ENCODE peak calls at places on chromosome 20, in ten cellular contexts. One of them, this sample, is unnamed.

GRCh38 chr20:3777726-3778629 is 3.3 kb downstream of the SPEF1 start:
- DNase-seq in activated gamma-delta T cell treated with Interleukin-2 at 50 U/mL for 16 hours: peak; percentile 44
- DNase-seq in G401: peak; percentile 58
- DNase-seq in mucosa of descending colon: peak; percentile 81
- DNase-seq in activated naive CD4-positive, alpha-beta T cell: no peak
- DNase-seq in RWPE1: peak; percentile 63
- DNase-seq in NCI-H774: no peak
- DNase-seq in Caco-2: peak; percentile 70
- DNase-seq in H54: no peak
- DNase-seq in AML-193: no peak
- DNase-seq in this sample: no peak

GRCh38 chr20:20073851-20074252 is 21.5 kb downstream of the CFAP61 start:
- DNase-seq in activated gamma-delta T cell treated with Interleukin-2 at 50 U/mL for 16 hours: no peak
- DNase-seq in G401: peak; percentile 75
- DNase-seq in mucosa of descending colon: no peak
- DNase-seq in activated naive CD4-positive, alpha-beta T cell: no peak
- DNase-seq in RWPE1: no peak
- DNase-seq in NCI-H774: no peak
- DNase-seq in Caco-2: no peak
- DNase-seq in H54: no peak
- DNase-seq in AML-193: no peak
- DNase-seq in this sample: no peak

GRCh38 chr20:57451759-57452661 is 60.8 kb downstream of the RBM38 start:
- DNase-seq in activated gamma-delta T cell treated with Interleukin-2 at 50 U/mL for 16 hours: no peak
- DNase-seq in G401: no peak
- DNase-seq in mucosa of descending colon: no peak
- DNase-seq in activated naive CD4-positive, alpha-beta T cell: no peak
- DNase-seq in RWPE1: no peak
- DNase-seq in NCI-H774: no peak
- DNase-seq in Caco-2: no peak
- DNase-seq in H54: no peak
- DNase-seq in AML-193: peak; percentile 77
- DNase-seq in this sample: no peak

GRCh38 chr20:3164763-3165410 is 5.2 kb upstream of the FASTKD5 start:
- DNase-seq in activated gamma-delta T cell treated with Interleukin-2 at 50 U/mL for 16 hours: no peak
- DNase-seq in G401: peak; percentile 70
- DNase-seq in mucosa of descending colon: no peak
- DNase-seq in activated naive CD4-positive, alpha-beta T cell: no peak
- DNase-seq in RWPE1: no peak
- DNase-seq in NCI-H774: no peak
- DNase-seq in Caco-2: no peak
- DNase-seq in H54: no peak
- DNase-seq in AML-193: no peak
- DNase-seq in this sample: no peak

GRCh38 chr20:58818585-58819285 is 32.0 kb downstream of the GNAS-AS1 start:
- DNase-seq in activated gamma-delta T cell treated with Interleukin-2 at 50 U/mL for 16 hours: no peak
- DNase-seq in G401: no peak
- DNase-seq in mucosa of descending colon: no peak
- DNase-seq in activated naive CD4-positive, alpha-beta T cell: no peak
- DNase-seq in RWPE1: peak; percentile 72
- DNase-seq in NCI-H774: no peak
- DNase-seq in Caco-2: no peak
- DNase-seq in H54: peak; percentile 63
- DNase-seq in AML-193: no peak
- DNase-seq in this sample: no peak

GRCh38 chr20:61045876-61046585 is 206.0 kb upstream of the CDH4 start:
- DNase-seq in activated gamma-delta T cell treated with Interleukin-2 at 50 U/mL for 16 hours: no peak
- DNase-seq in G401: no peak
- DNase-seq in mucosa of descending colon: no peak
- DNase-seq in activated naive CD4-positive, alpha-beta T cell: no peak
- DNase-seq in RWPE1: no peak
- DNase-seq in NCI-H774: no peak
- DNase-seq in Caco-2: no peak
- DNase-seq in H54: no peak
- DNase-seq in AML-193: no peak
- DNase-seq in this sample: no peak

GRCh38 chr20:36153754-36154695 is 515 bp upstream of the EPB41L1 start:
- DNase-seq in activated gamma-delta T cell treated with Interleukin-2 at 50 U/mL for 16 hours: peak; percentile 25
- DNase-seq in G401: peak; percentile 67
- DNase-seq in mucosa of descending colon: peak; percentile 82
- DNase-seq in activated naive CD4-positive, alpha-beta T cell: no peak
- DNase-seq in RWPE1: peak; percentile 88
- DNase-seq in NCI-H774: peak; percentile 72
- DNase-seq in Caco-2: no peak
- DNase-seq in H54: peak; percentile 85
- DNase-seq in AML-193: no peak
- DNase-seq in this sample: peak; percentile 64

GRCh38 chr20:59850018-59850641 is 83.3 kb downstream of the SYCP2 start:
- DNase-seq in activated gamma-delta T cell treated with Interleukin-2 at 50 U/mL for 16 hours: no peak
- DNase-seq in G401: peak; percentile 63
- DNase-seq in mucosa of descending colon: no peak
- DNase-seq in activated naive CD4-positive, alpha-beta T cell: no peak
- DNase-seq in RWPE1: peak; percentile 71
- DNase-seq in NCI-H774: peak; percentile 20
- DNase-seq in Caco-2: no peak
- DNase-seq in H54: no peak
- DNase-seq in AML-193: peak; percentile 50
- DNase-seq in this sample: no peak

GRCh38 chr20:48390981-48391380 is 436.8 kb downstream of the PREX1 start:
- DNase-seq in activated gamma-delta T cell treated with Interleukin-2 at 50 U/mL for 16 hours: no peak
- DNase-seq in G401: no peak
- DNase-seq in mucosa of descending colon: no peak
- DNase-seq in activated naive CD4-positive, alpha-beta T cell: no peak
- DNase-seq in RWPE1: no peak
- DNase-seq in NCI-H774: no peak
- DNase-seq in Caco-2: no peak
- DNase-seq in H54: no peak
- DNase-seq in AML-193: no peak
- DNase-seq in this sample: no peak

GRCh38 chr20:7682916-7683315 is 257.3 kb downstream of the HAO1 start:
- DNase-seq in activated gamma-delta T cell treated with Interleukin-2 at 50 U/mL for 16 hours: no peak
- DNase-seq in G401: no peak
- DNase-seq in mucosa of descending colon: no peak
- DNase-seq in activated naive CD4-positive, alpha-beta T cell: no peak
- DNase-seq in RWPE1: no peak
- DNase-seq in NCI-H774: no peak
- DNase-seq in Caco-2: no peak
- DNase-seq in H54: no peak
- DNase-seq in AML-193: no peak
- DNase-seq in this sample: no peak

GRCh38 chr20:1302578-1303541 is 26.1 kb downstream of the SDCBP2 start:
- DNase-seq in activated gamma-delta T cell treated with Interleukin-2 at 50 U/mL for 16 hours: no peak
- DNase-seq in G401: peak; percentile 98
- DNase-seq in mucosa of descending colon: no peak
- DNase-seq in activated naive CD4-positive, alpha-beta T cell: no peak
- DNase-seq in RWPE1: peak; percentile 41
- DNase-seq in NCI-H774: no peak
- DNase-seq in Caco-2: no peak
- DNase-seq in H54: peak; percentile 78
- DNase-seq in AML-193: no peak
- DNase-seq in this sample: no peak

GRCh38 chr20:43458422-43458924 is 777 bp downstream of the SRSF6 start:
- DNase-seq in activated gamma-delta T cell treated with Interleukin-2 at 50 U/mL for 16 hours: no peak
- DNase-seq in G401: no peak
- DNase-seq in mucosa of descending colon: no peak
- DNase-seq in activated naive CD4-positive, alpha-beta T cell: no peak
- DNase-seq in RWPE1: no peak
- DNase-seq in NCI-H774: no peak
- DNase-seq in Caco-2: no peak
- DNase-seq in H54: no peak
- DNase-seq in AML-193: no peak
- DNase-seq in this sample: no peak

GRCh38 chr20:420169-420620 is 12.1 kb downstream of the RBCK1 start:
- DNase-seq in activated gamma-delta T cell treated with Interleukin-2 at 50 U/mL for 16 hours: no peak
- DNase-seq in G401: no peak
- DNase-seq in mucosa of descending colon: no peak
- DNase-seq in activated naive CD4-positive, alpha-beta T cell: no peak
- DNase-seq in RWPE1: no peak
- DNase-seq in NCI-H774: no peak
- DNase-seq in Caco-2: no peak
- DNase-seq in H54: no peak
- DNase-seq in AML-193: no peak
- DNase-seq in this sample: no peak

GRCh38 chr20:37342231-37343177 is 3.4 kb upstream of the SRC start:
- DNase-seq in activated gamma-delta T cell treated with Interleukin-2 at 50 U/mL for 16 hours: no peak
- DNase-seq in G401: no peak
- DNase-seq in mucosa of descending colon: no peak
- DNase-seq in activated naive CD4-positive, alpha-beta T cell: no peak
- DNase-seq in RWPE1: no peak
- DNase-seq in NCI-H774: no peak
- DNase-seq in Caco-2: peak; percentile 66
- DNase-seq in H54: no peak
- DNase-seq in AML-193: no peak
- DNase-seq in this sample: no peak

GRCh38 chr20:38730167-38730988 is 6.1 kb downstream of the SLC32A1 start:
- DNase-seq in activated gamma-delta T cell treated with Interleukin-2 at 50 U/mL for 16 hours: no peak
- DNase-seq in G401: no peak
- DNase-seq in mucosa of descending colon: no peak
- DNase-seq in activated naive CD4-positive, alpha-beta T cell: no peak
- DNase-seq in RWPE1: peak; percentile 76
- DNase-seq in NCI-H774: no peak
- DNase-seq in Caco-2: no peak
- DNase-seq in H54: no peak
- DNase-seq in AML-193: no peak
- DNase-seq in this sample: no peak

GRCh38 chr20:45104786-45105185 is 3.9 kb upstream of the KCNS1 start:
- DNase-seq in activated gamma-delta T cell treated with Interleukin-2 at 50 U/mL for 16 hours: no peak
- DNase-seq in G401: no peak
- DNase-seq in mucosa of descending colon: no peak
- DNase-seq in activated naive CD4-positive, alpha-beta T cell: no peak
- DNase-seq in RWPE1: peak; percentile 58
- DNase-seq in NCI-H774: no peak
- DNase-seq in Caco-2: no peak
- DNase-seq in H54: peak; percentile 91
- DNase-seq in AML-193: no peak
- DNase-seq in this sample: no peak

GRCh38 chr20:588932-589672 is 21.0 kb downstream of the TCF15 start:
- DNase-seq in activated gamma-delta T cell treated with Interleukin-2 at 50 U/mL for 16 hours: no peak
- DNase-seq in G401: no peak
- DNase-seq in mucosa of descending colon: no peak
- DNase-seq in activated naive CD4-positive, alpha-beta T cell: no peak
- DNase-seq in RWPE1: no peak
- DNase-seq in NCI-H774: no peak
- DNase-seq in Caco-2: peak; percentile 10
- DNase-seq in H54: no peak
- DNase-seq in AML-193: no peak
- DNase-seq in this sample: no peak

GRCh38 chr20:19975436-19975799 is 41.7 kb upstream of the NAA20 start:
- DNase-seq in activated gamma-delta T cell treated with Interleukin-2 at 50 U/mL for 16 hours: no peak
- DNase-seq in G401: peak; percentile 30
- DNase-seq in mucosa of descending colon: peak; percentile 52
- DNase-seq in activated naive CD4-positive, alpha-beta T cell: no peak
- DNase-seq in RWPE1: peak; percentile 51
- DNase-seq in NCI-H774: no peak
- DNase-seq in Caco-2: peak; percentile 64
- DNase-seq in H54: peak; percentile 26
- DNase-seq in AML-193: no peak
- DNase-seq in this sample: no peak

GRCh38 chr20:59776059-59776603 is 157.3 kb downstream of the SYCP2 start:
- DNase-seq in activated gamma-delta T cell treated with Interleukin-2 at 50 U/mL for 16 hours: no peak
- DNase-seq in G401: no peak
- DNase-seq in mucosa of descending colon: no peak
- DNase-seq in activated naive CD4-positive, alpha-beta T cell: no peak
- DNase-seq in RWPE1: no peak
- DNase-seq in NCI-H774: no peak
- DNase-seq in Caco-2: peak; percentile 31
- DNase-seq in H54: no peak
- DNase-seq in AML-193: no peak
- DNase-seq in this sample: no peak

GRCh38 chr20:51914758-51915157 is 112.4 kb upstream of the SALL4 start:
- DNase-seq in activated gamma-delta T cell treated with Interleukin-2 at 50 U/mL for 16 hours: no peak
- DNase-seq in G401: no peak
- DNase-seq in mucosa of descending colon: no peak
- DNase-seq in activated naive CD4-positive, alpha-beta T cell: no peak
- DNase-seq in RWPE1: no peak
- DNase-seq in NCI-H774: no peak
- DNase-seq in Caco-2: no peak
- DNase-seq in H54: no peak
- DNase-seq in AML-193: no peak
- DNase-seq in this sample: no peak

GRCh38 chr20:57911512-57912226 is 201.9 kb upstream of the PMEPA1 start:
- DNase-seq in activated gamma-delta T cell treated with Interleukin-2 at 50 U/mL for 16 hours: no peak
- DNase-seq in G401: no peak
- DNase-seq in mucosa of descending colon: no peak
- DNase-seq in activated naive CD4-positive, alpha-beta T cell: no peak
- DNase-seq in RWPE1: peak; percentile 43
- DNase-seq in NCI-H774: no peak
- DNase-seq in Caco-2: no peak
- DNase-seq in H54: no peak
- DNase-seq in AML-193: no peak
- DNase-seq in this sample: no peak

GRCh38 chr20:25320035-25320800 is 70.4 kb downstream of the ABHD12 start:
- DNase-seq in activated gamma-delta T cell treated with Interleukin-2 at 50 U/mL for 16 hours: no peak
- DNase-seq in G401: peak; percentile 56
- DNase-seq in mucosa of descending colon: peak; percentile 29
- DNase-seq in activated naive CD4-positive, alpha-beta T cell: no peak
- DNase-seq in RWPE1: no peak
- DNase-seq in NCI-H774: no peak
- DNase-seq in Caco-2: no peak
- DNase-seq in H54: no peak
- DNase-seq in AML-193: no peak
- DNase-seq in this sample: peak; percentile 19